ENCODE peak calls at places on chromosomes 7 and 10, in four cellular contexts. M, G, H and R are unnamed samples.

GRCh38 chr10:127920319-127921074 is 13.6 kb downstream of the PTPRE start:
- DNase-seq in M (no peak), G (no peak), H (no peak), R (no peak)

GRCh38 chr10:28734940-28735759 is 57.8 kb downstream of the BAMBI start:
- DNase-seq in M (no peak), G (peak), H (peak), R (peak)

GRCh38 chr7:123811056-123811455 is 33.9 kb upstream of the HYAL4 start:
- DNase-seq in M (no peak), G (no peak), H (no peak), R (peak)

GRCh38 chr7:24788956-24789576 is 31.8 kb upstream of the GSDME start:
- DNase-seq in M (no peak), G (no peak), H (no peak), R (no peak)

GRCh38 chr10:94006591-94007550 is 13.1 kb downstream of the PLCE1 start:
- DNase-seq in M (no peak), G (peak), H (peak), R (peak)

GRCh38 chr7:21960922-21961321 is 15.2 kb upstream of the CDCA7L start:
- DNase-seq in M (no peak), G (peak), H (peak), R (peak)

GRCh38 chr7:116521046-116521664 is 3.7 kb upstream of the CAV1 start:
- DNase-seq in M (no peak), G (no peak), H (no peak), R (peak)

GRCh38 chr10:97119058-97119832 is 66.5 kb downstream of the SLIT1 start:
- DNase-seq in M (no peak), G (no peak), H (no peak), R (no peak)

GRCh38 chr10:43778571-43778970 is 129.9 kb upstream of the ZNF32 start:
- DNase-seq in M (no peak), G (no peak), H (no peak), R (no peak)

GRCh38 chr7:38482521-38482920 is 148.7 kb downstream of the AMPH start:
- DNase-seq in M (no peak), G (no peak), H (no peak), R (no peak)

GRCh38 chr10:24437302-24437701 is 228.4 kb downstream of the KIAA1217 start:
- DNase-seq in M (no peak), G (no peak), H (no peak), R (no peak)

GRCh38 chr10:35564276-35564982 is 40.7 kb upstream of the GJD4 start:
- DNase-seq in M (no peak), G (no peak), H (no peak), R (peak)

GRCh38 chr7:2015251-2015871 is 217.4 kb downstream of the MAD1L1 start:
- DNase-seq in M (no peak), G (no peak), H (no peak), R (no peak)

GRCh38 chr7:135718219-135718618 is 9.8 kb downstream of the SLC13A4 start:
- DNase-seq in M (no peak), G (no peak), H (no peak), R (no peak)

GRCh38 chr10:104337527-104337984 is 709 bp downstream of the ITPRIP start:
- DNase-seq in M (peak), G (no peak), H (peak), R (peak)
- TF ChIP-seq CTCF in M (no peak), G (no peak), H (no peak), R (no peak)

GRCh38 chr10:60732240-60733188 is 45.8 kb upstream of the CDK1 start:
- DNase-seq in M (no peak), G (no peak), H (no peak), R (no peak)

GRCh38 chr10:60733189-60733815 is 45.0 kb upstream of the CDK1 start:
- DNase-seq in M (no peak), G (no peak), H (peak), R (no peak)

GRCh38 chr10:60734226-60734625 is 44.1 kb upstream of the CDK1 start:
- DNase-seq in M (no peak), G (no peak), H (no peak), R (no peak)

GRCh38 chr10:60735244-60735643 is 43.0 kb upstream of the CDK1 start:
- DNase-seq in M (no peak), G (no peak), H (no peak), R (no peak)

DNA sequence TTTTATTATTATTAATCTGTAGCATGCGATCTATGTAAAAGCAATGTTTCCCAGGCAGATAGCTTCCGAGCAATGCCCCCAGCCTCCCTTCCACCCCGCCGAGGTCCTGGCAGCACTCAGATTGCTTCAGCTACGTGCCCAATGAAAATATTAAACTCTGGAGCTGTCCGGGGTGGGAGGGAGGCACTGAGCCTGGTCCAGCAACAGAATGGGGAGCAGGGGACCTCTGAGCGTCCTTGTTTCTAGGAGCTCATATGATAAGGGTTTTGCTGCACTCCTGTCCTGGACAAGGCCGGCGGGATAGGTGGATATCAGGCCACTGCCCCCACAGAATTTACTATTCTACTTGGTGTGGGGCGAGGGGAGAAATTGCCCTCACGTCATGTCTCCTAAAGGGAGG is 44.5 kb upstream of the CDK1 start:
- DNase-seq in M (no peak), G (no peak), H (no peak), R (no peak)
- H3K4me3 ChIP-seq in M (no peak), G (no peak), H (peak), R (no peak)

GRCh38 chr7:150377116-150377979 is 1.8 kb upstream of the ZNF775 start:
- DNase-seq in M (no peak), G (no peak), H (no peak), R (no peak)

GRCh38 chr7:150378115-150378852 is 846 bp upstream of the ZNF775 start:
- DNase-seq in M (peak), G (no peak), H (peak), R (peak)

GRCh38 chr7:150379590-150380379 is 655 bp downstream of the ZNF775 start:
- DNase-seq in M (no peak), G (no peak), H (peak), R (no peak)

GRCh38 chr7:150380463-150380862 is 1.3 kb downstream of the ZNF775 start:
- DNase-seq in M (no peak), G (no peak), H (no peak), R (no peak)

GRCh38 chr7:150378853-150379589 is at the start of gene ZNF775:
- DNase-seq in M (peak), G (peak), H (peak), R (peak)
- TF ChIP-seq CTCF in M (no peak), G (no peak), H (no peak), R (no peak)

DNA sequence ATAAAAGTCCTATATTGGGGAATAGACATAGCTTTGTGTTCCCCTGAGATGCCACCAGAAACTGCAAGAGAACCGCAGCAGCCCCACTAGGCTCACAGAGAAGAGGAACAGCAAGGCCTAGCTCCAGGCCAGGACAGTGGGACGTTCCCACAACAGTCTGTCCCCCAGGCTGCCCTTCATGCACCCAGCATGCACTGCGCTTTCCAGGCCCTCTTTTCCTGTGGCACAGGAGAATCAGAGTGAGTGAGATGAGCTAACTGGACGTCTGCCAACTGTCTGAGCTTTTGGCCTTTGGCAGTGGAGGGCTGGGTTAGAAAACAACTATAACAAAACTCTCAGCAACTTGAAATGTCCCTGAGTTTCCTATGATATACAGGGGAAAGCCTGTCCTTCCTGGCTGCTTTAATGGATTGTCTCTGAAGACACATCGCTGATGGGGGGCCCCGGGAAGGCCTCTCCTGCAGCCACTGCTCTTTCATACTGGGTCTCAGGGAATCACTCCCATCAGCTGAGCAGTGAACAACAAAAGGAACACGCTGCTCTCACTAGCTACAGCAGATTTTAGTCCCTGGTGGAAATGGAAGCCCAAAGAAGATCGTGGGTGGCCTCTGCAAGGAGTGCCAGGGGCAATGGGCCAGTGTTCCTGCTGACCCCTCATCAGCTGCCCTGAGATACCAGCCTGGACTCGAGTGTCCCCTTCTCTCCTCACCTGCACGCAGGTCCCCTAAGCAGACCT is 53.5 kb downstream of the PODXL start:
- DNase-seq in M (no peak), G (no peak), H (no peak), R (peak)
- H3K4me3 ChIP-seq in M (no peak), G (no peak), H (no peak), R (no peak)

GRCh38 chr10:71382757-71383156 is 14.0 kb upstream of the CDH23 start:
- DNase-seq in M (peak), G (peak), H (no peak), R (peak)

GRCh38 chr10:71381611-71382010 is 15.1 kb upstream of the CDH23 start:
- DNase-seq in M (no peak), G (no peak), H (no peak), R (no peak)

GRCh38 chr10:71382028-71382427 is 14.7 kb upstream of the CDH23 start:
- DNase-seq in M (no peak), G (no peak), H (no peak), R (no peak)

GRCh38 chr10:71379118-71379781 is 17.5 kb upstream of the CDH23 start:
- DNase-seq in M (no peak), G (no peak), H (no peak), R (no peak)

GRCh38 chr10:71380841-71381240 is 15.9 kb upstream of the CDH23 start:
- DNase-seq in M (no peak), G (no peak), H (no peak), R (no peak)
- TF ChIP-seq CTCF in M (no peak), G (no peak), H (no peak), R (no peak)

GRCh38 chr7:7816816-7817536 is 98.6 kb upstream of the RPA3 start:
- DNase-seq in M (no peak), G (no peak), H (no peak), R (no peak)
- H3K4me3 ChIP-seq in M (no peak), G (no peak), H (no peak), R (no peak)